ENCODE peak calls at places on chromosomes 16 and 17, in ten cellular contexts. P is CD4-positive, CD25-positive, alpha-beta regulatory T cell; D is HEK293T; C is T follicular helper cell; K is NCI-H1436 treated with DMSO at 0.1 percent for 48 hours; J is heart right ventricle; O is psoas muscle; W is mucosa of descending colon; N is NCI-H1048; Q is NCI-H2081. B is an unnamed sample.

GRCh38 chr17:35345926-35346771 is 27.3 kb downstream of the SLFN11 start:
- DNase-seq in P (peak), D (no peak), C (peak), K (no peak), J (peak), O (peak), W (peak), N (no peak), Q (no peak), B (peak)

GRCh38 chr17:12659500-12659899 is 6.2 kb upstream of the MYOCD start:
- DNase-seq in P (no peak), D (no peak), C (no peak), K (no peak), J (no peak), O (no peak), W (no peak), N (no peak), Q (no peak), B (no peak)

GRCh38 chr17:45293413-45294211 is 23.2 kb downstream of the MAP3K14 start:
- DNase-seq in P (no peak), D (no peak), C (no peak), K (no peak), J (peak), O (peak), W (peak), N (no peak), Q (no peak), B (peak)

GRCh38 chr16:12737563-12737962 is 66.1 kb downstream of the CPPED1 start:
- DNase-seq in P (no peak), D (no peak), C (no peak), K (no peak), J (no peak), O (no peak), W (no peak), N (no peak), Q (no peak), B (no peak)

GRCh38 chr17:33225994-33226393 is 67.1 kb downstream of the ASIC2 start:
- DNase-seq in P (no peak), D (no peak), C (no peak), K (no peak), J (no peak), O (no peak), W (no peak), N (no peak), Q (no peak), B (no peak)

GRCh38 chr17:59002848-59003247 is 103.8 kb downstream of the TRIM37 start:
- DNase-seq in P (no peak), D (no peak), C (no peak), K (no peak), J (no peak), O (no peak), W (no peak), N (no peak), Q (no peak), B (no peak)

GRCh38 chr17:57366558-57367351 is 110.4 kb downstream of the MSI2 start:
- DNase-seq in P (no peak), D (no peak), C (no peak), K (no peak), J (no peak), O (no peak), W (no peak), N (no peak), Q (peak), B (no peak)

GRCh38 chr16:86428729-86429472 is 81.4 kb upstream of the FOXF1 start:
- DNase-seq in P (no peak), D (peak), C (no peak), K (no peak), J (no peak), O (no peak), W (no peak), N (no peak), Q (no peak), B (no peak)

GRCh38 chr16:12288537-12289174 is 312.1 kb downstream of the SNX29 start:
- DNase-seq in P (no peak), D (no peak), C (no peak), K (no peak), J (no peak), O (no peak), W (no peak), N (no peak), Q (no peak), B (no peak)

GRCh38 chr16:10787304-10787703 is 31.3 kb downstream of the TVP23A start:
- DNase-seq in P (no peak), D (no peak), C (no peak), K (no peak), J (no peak), O (no peak), W (no peak), N (peak), Q (no peak), B (no peak)

GRCh38 chr17:83089322-83090156 is 10.1 kb downstream of the METRNL start:
- DNase-seq in P (no peak), D (no peak), C (no peak), K (no peak), J (no peak), O (no peak), W (peak), N (no peak), Q (no peak), B (no peak)

GRCh38 chr16:65576631-65577030 is 454.8 kb upstream of the CDH11 start:
- DNase-seq in P (no peak), D (no peak), C (no peak), K (no peak), J (no peak), O (no peak), W (no peak), N (no peak), Q (no peak), B (no peak)

B was measured in glutamatergic neuron.